ENCODE peak calls at places on chromosomes 3 and 15, in five cellular contexts. U is NCI-H1105, D is Daoy, X is ACHN, O is EH. L is an unnamed sample.
A peak's percentile ranks its signal among the peaks of the same experiment; 100 is the strongest.

GRCh38 chr3:186365202-186365974 is 3.4 kb upstream of the DGKG start:
- DNase-seq in U (no peak), D (peak; percentile 87), X (no peak), O (peak; percentile 29), L (no peak)

GRCh38 chr15:101684384-101684783 is 32.2 kb upstream of the TM2D3 start:
- DNase-seq in U (no peak), D (peak; percentile 39), X (no peak), O (peak; percentile 99), L (peak; percentile 69)

GRCh38 chr3:117441851-117442250 is 732.3 kb downstream of the TUSC7 start:
- DNase-seq in U (no peak), D (peak; percentile 4), X (no peak), O (no peak), L (no peak)

GRCh38 chr15:57554063-57554820 is 37.5 kb upstream of the MYZAP start:
- DNase-seq in U (peak; percentile 79), D (peak; percentile 57), X (no peak), O (no peak), L (peak; percentile 48)

GRCh38 chr3:166560253-166560652 is 723.0 kb upstream of the BCHE start:
- DNase-seq in U (no peak), D (no peak), X (no peak), O (no peak), L (no peak)

GRCh38 chr3:192920406-192920805 is 2.8 kb upstream of the MB21D2 start:
- DNase-seq in U (no peak), D (no peak), X (no peak), O (no peak), L (no peak)

GRCh38 chr3:185813691-185814215 is 11.1 kb downstream of the IGF2BP2 start:
- DNase-seq in U (no peak), D (peak; percentile 92), X (peak; percentile 33), O (peak; percentile 91), L (no peak)

GRCh38 chr3:148319161-148319915 is 378.4 kb upstream of the AGTR1 start:
- DNase-seq in U (no peak), D (no peak), X (no peak), O (peak; percentile 83), L (no peak)

GRCh38 chr3:126267976-126268615 is 87.7 kb upstream of the ALDH1L1 start:
- DNase-seq in U (no peak), D (no peak), X (no peak), O (no peak), L (no peak)

GRCh38 chr3:81968628-81969027 is 207.2 kb upstream of the GBE1 start:
- DNase-seq in U (no peak), D (no peak), X (peak; percentile 75), O (no peak), L (no peak)

GRCh38 chr15:70507772-70508351 is 255.5 kb downstream of the UACA start:
- DNase-seq in U (no peak), D (peak; percentile 88), X (peak; percentile 62), O (peak; percentile 36), L (peak; percentile 80)

GRCh38 chr15:33194237-33194636 is 277 bp downstream of the FMN1 start:
- DNase-seq in U (no peak), D (no peak), X (no peak), O (no peak), L (no peak)

GRCh38 chr3:176651622-176652021 is 545.7 kb downstream of the TBL1XR1 start:
- DNase-seq in U (no peak), D (no peak), X (no peak), O (peak; percentile 17), L (no peak)

GRCh38 chr15:36966704-36967103 is 133.6 kb downstream of the MEIS2 start:
- DNase-seq in U (no peak), D (no peak), X (no peak), O (no peak), L (no peak)

GRCh38 chr3:27319847-27320526 is 49.2 kb downstream of the NEK10 start:
- DNase-seq in U (no peak), D (no peak), X (no peak), O (no peak), L (no peak)

GRCh38 chr3:197256836-197257444 is 41.5 kb downstream of the DLG1 start:
- DNase-seq in U (peak; percentile 43), D (peak; percentile 32), X (peak; percentile 50), O (peak; percentile 55), L (peak; percentile 65)

GRCh38 chr15:100105101-100105500 is 236.7 kb downstream of the ADAMTS17 start:
- DNase-seq in U (no peak), D (no peak), X (no peak), O (no peak), L (no peak)

GRCh38 chr3:40837300-40837699 is 312.5 kb downstream of the ZNF621 start:
- DNase-seq in U (no peak), D (no peak), X (no peak), O (no peak), L (no peak)

L was measured in hepatocyte.